ENCODE peak calls at places on chromosomes 7 and 10, in ten cellular contexts. O, P, E, G, T, K, J, Z, U and B are unnamed samples.
A peak's percentile ranks its signal among the peaks of the same experiment; 100 is the strongest.

GRCh38 chr10:120600871-120601644 is 144.0 kb downstream of the PLPP4 start:
- DNase-seq in O (no peak), P (no peak), E (peak; percentile 53), G (no peak), T (peak; percentile 17), K (no peak), J (no peak), Z (no peak), U (no peak), B (no peak)

GRCh38 chr10:114537791-114538543 is 120.1 kb downstream of the ABLIM1 start:
- DNase-seq in O (no peak), P (no peak), E (no peak), G (no peak), T (no peak), K (no peak), J (no peak), Z (no peak), U (no peak), B (no peak)

GRCh38 chr10:112214335-112214941 is 30.9 kb upstream of the GPAM start:
- DNase-seq in O (no peak), P (no peak), E (no peak), G (no peak), T (no peak), K (no peak), J (peak; percentile 18), Z (no peak), U (no peak), B (no peak)

GRCh38 chr10:100744980-100745881 is at the start of gene PAX2:
- DNase-seq in O (no peak), P (no peak), E (no peak), G (no peak), T (no peak), K (no peak), J (no peak), Z (no peak), U (peak; percentile 42), B (no peak)

GRCh38 chr7:108660465-108660864 is 90.8 kb downstream of the DNAJB9 start:
- DNase-seq in O (no peak), P (no peak), E (no peak), G (no peak), T (peak; percentile 12), K (no peak), J (no peak), Z (peak; percentile 13), U (peak; percentile 21), B (no peak)

GRCh38 chr7:55438765-55439525 is 73.8 kb downstream of the LANCL2 start:
- DNase-seq in O (no peak), P (peak; percentile 60), E (peak; percentile 73), G (peak; percentile 55), T (no peak), K (no peak), J (peak; percentile 18), Z (no peak), U (no peak), B (no peak)

GRCh38 chr7:44403775-44404174 is 78.4 kb upstream of the CAMK2B start:
- DNase-seq in O (no peak), P (peak; percentile 40), E (no peak), G (no peak), T (no peak), K (no peak), J (no peak), Z (no peak), U (no peak), B (no peak)

GRCh38 chr10:70906031-70906804 is 17.9 kb upstream of the PCBD1 start:
- DNase-seq in O (no peak), P (no peak), E (no peak), G (no peak), T (no peak), K (no peak), J (no peak), Z (no peak), U (no peak), B (no peak)

GRCh38 chr7:98705620-98706019 is 88.5 kb downstream of the NPTX2 start:
- DNase-seq in O (no peak), P (no peak), E (no peak), G (no peak), T (no peak), K (no peak), J (no peak), Z (no peak), U (no peak), B (no peak)

GRCh38 chr7:8433477-8434289 is at the start of gene NXPH1:
- DNase-seq in O (no peak), P (no peak), E (no peak), G (no peak), T (peak; percentile 78), K (no peak), J (no peak), Z (no peak), U (no peak), B (no peak)

GRCh38 chr10:46527241-46527811 is 29.1 kb downstream of the GPRIN2 start:
- DNase-seq in O (no peak), P (peak; percentile 14), E (no peak), G (no peak), T (no peak), K (no peak), J (no peak), Z (no peak), U (no peak), B (no peak)

GRCh38 chr7:7351156-7351555 is 168.8 kb downstream of the C1GALT1 start:
- DNase-seq in O (no peak), P (no peak), E (no peak), G (no peak), T (no peak), K (no peak), J (no peak), Z (no peak), U (no peak), B (no peak)

GRCh38 chr7:101936223-101936611 is 118.8 kb downstream of the CUX1 start:
- DNase-seq in O (no peak), P (no peak), E (no peak), G (no peak), T (no peak), K (no peak), J (no peak), Z (no peak), U (no peak), B (no peak)

GRCh38 chr7:156998988-156999610 is 11.4 kb downstream of the MNX1 start:
- DNase-seq in O (no peak), P (no peak), E (no peak), G (no peak), T (no peak), K (no peak), J (no peak), Z (no peak), U (no peak), B (no peak)

GRCh38 chr7:157000047-157000726 is 10.3 kb downstream of the MNX1 start:
- DNase-seq in O (no peak), P (no peak), E (no peak), G (no peak), T (no peak), K (no peak), J (no peak), Z (no peak), U (no peak), B (no peak)

GRCh38 chr7:157000741-157001653 is 9.5 kb downstream of the MNX1 start:
- DNase-seq in O (no peak), P (no peak), E (no peak), G (no peak), T (no peak), K (no peak), J (no peak), Z (no peak), U (no peak), B (no peak)

GRCh38 chr7:157001920-157002818 is 8.3 kb downstream of the MNX1 start:
- DNase-seq in O (no peak), P (no peak), E (no peak), G (no peak), T (no peak), K (no peak), J (no peak), Z (no peak), U (no peak), B (no peak)

GRCh38 chr7:156999611-157000046 is 10.8 kb downstream of the MNX1 start:
- DNase-seq in O (no peak), P (no peak), E (no peak), G (no peak), T (no peak), K (no peak), J (no peak), Z (no peak), U (no peak), B (no peak)
- H3K4me3 ChIP-seq in O (no peak overlapping the region), P (peak overlapping the region; percentile 62), E (no peak overlapping the region), G (no peak overlapping the region), T (peak overlapping the region; percentile 4), K (no peak overlapping the region), J (no peak overlapping the region), Z (no peak overlapping the region), U (peak overlapping the region; percentile 59), B (no peak overlapping the region)

GRCh38 chr7:82362129-82362528 is 81.4 kb downstream of the CACNA2D1 start:
- DNase-seq in O (peak; percentile 24), P (no peak), E (peak; percentile 81), G (no peak), T (no peak), K (no peak), J (peak; percentile 85), Z (peak; percentile 85), U (no peak), B (no peak)

GRCh38 chr7:82358923-82359322 is 84.7 kb downstream of the CACNA2D1 start:
- DNase-seq in O (no peak), P (no peak), E (no peak), G (no peak), T (no peak), K (no peak), J (no peak), Z (no peak), U (no peak), B (no peak)

GRCh38 chr7:82358009-82358578 is 85.5 kb downstream of the CACNA2D1 start:
- DNase-seq in O (no peak), P (no peak), E (no peak), G (no peak), T (no peak), K (no peak), J (no peak), Z (no peak), U (no peak), B (no peak)

GRCh38 chr7:82360591-82361386 is 82.8 kb downstream of the CACNA2D1 start:
- DNase-seq in O (no peak), P (no peak), E (no peak), G (no peak), T (no peak), K (no peak), J (no peak), Z (no peak), U (no peak), B (no peak)

GRCh38 chr7:82359426-82359825 is 84.2 kb downstream of the CACNA2D1 start:
- DNase-seq in O (no peak), P (no peak), E (no peak), G (no peak), T (no peak), K (no peak), J (no peak), Z (peak; percentile 22), U (no peak), B (no peak)
- TF ChIP-seq CTCF in O (no peak), P (no peak), E (no peak), G (no peak), T (no peak), K (no peak), J (no peak), Z (no peak), U (no peak), B (no peak)

GRCh38 chr7:81616951-81617350 is 152.9 kb downstream of the HGF start:
- DNase-seq in O (peak; percentile 63), P (no peak), E (peak; percentile 83), G (no peak), T (no peak), K (no peak), J (peak; percentile 71), Z (peak; percentile 91), U (peak; percentile 23), B (no peak)
- H3K4me3 ChIP-seq in O (no peak overlapping the region), P (no peak overlapping the region), E (no peak overlapping the region), G (no peak overlapping the region), T (no peak overlapping the region), K (no peak overlapping the region), J (no peak overlapping the region), Z (no peak overlapping the region), U (no peak overlapping the region), B (no peak overlapping the region)

GRCh38 chr7:47992446-47992845 is 13.0 kb upstream of the HUS1 start:
- DNase-seq in O (no peak), P (no peak), E (no peak), G (no peak), T (no peak), K (no peak), J (no peak), Z (no peak), U (no peak), B (no peak)
- TF ChIP-seq CTCF in O (peak; percentile 5), P (no peak), E (no peak), G (no peak), T (no peak), K (no peak), J (no peak), Z (no peak), U (peak; percentile 26), B (peak; percentile 19)